ENCODE peak calls at places on chromosomes 16 and 17, in nine cellular contexts. Q is neural progenitor cell, H is A549, V is lung, T is Peyer's patch, W is A673, E is GM23248, A is aorta, I is heart left ventricle. B is an unnamed sample. For H3K4me1, the result is how much of the 10 kb centered on the place peaks cover.

GRCh38 chr16:53057658-53058057 is 2.9 kb downstream of the CHD9 start:
- DNase-seq in T (no peak), H (no peak), Q (no peak), E (no peak), W (no peak), I (no peak), A (no peak), V (no peak), B (no peak)

GRCh38 chr17:18093616-18094408 is 6.1 kb downstream of the DRG2 start:
- DNase-seq in H (peak), E (peak), I (no peak), Q (peak), A (no peak), W (peak), V (no peak), T (no peak), B (no peak)

GRCh38 chr17:273994-274832 is 78.4 kb downstream of the RPH3AL start:
- DNase-seq in Q (no peak), E (no peak), V (no peak), I (no peak), A (peak), W (no peak), H (no peak), T (no peak), B (no peak)

GRCh38 chr16:57360321-57360935 is 1.8 kb downstream of the CCL22 start:
- DNase-seq in V (no peak), W (no peak), T (no peak), Q (no peak), A (no peak), I (no peak), H (no peak), E (no peak), B (no peak)

GRCh38 chr17:45575126-45575885 is 84.8 kb upstream of the PLEKHM1 start:
- DNase-seq in T (no peak), W (no peak), A (no peak), V (no peak), H (no peak), I (no peak), Q (no peak), E (no peak), B (no peak)

GRCh38 chr17:55351027-55351625 is 70.5 kb downstream of the MMD start:
- DNase-seq in E (no peak), I (no peak), A (no peak), H (no peak), Q (no peak), T (no peak), W (no peak), V (no peak), B (no peak)

GRCh38 chr17:28711723-28712036 is at the start of gene PROCA1:
- DNase-seq in I (no peak), Q (no peak), T (no peak), V (no peak), A (no peak), W (no peak), E (no peak), H (no peak), B (peak)

GRCh38 chr16:27430512-27430911 is 28.5 kb downstream of the IL21R start:
- DNase-seq in W (no peak), Q (no peak), E (no peak), I (no peak), V (no peak), T (no peak), A (no peak), H (no peak), B (no peak)

GRCh38 chr17:45334231-45334630 is 17.4 kb upstream of the MAP3K14 start:
- DNase-seq in Q (no peak), E (no peak), T (no peak), I (no peak), A (no peak), W (peak), H (no peak), V (no peak), B (no peak)

GRCh38 chr17:7620835-7621234 is 6.1 kb upstream of the FXR2 start:
- DNase-seq in T (no peak), W (no peak), V (no peak), E (no peak), A (no peak), Q (no peak), I (no peak), H (no peak), B (no peak)

GRCh38 chr17:74190154-74190553 is 13.3 kb upstream of the RPL38 start:
- DNase-seq in V (no peak), E (peak), H (peak), A (no peak), Q (peak), W (peak), I (no peak), T (no peak), B (no peak)

GRCh38 chr17:28508325-28508724 is 2.2 kb downstream of the FOXN1 start:
- DNase-seq in I (no peak), H (no peak), W (no peak), A (no peak), Q (no peak), T (no peak), V (no peak), E (no peak), B (no peak)

GRCh38 chr17:561118-561517 is 153.5 kb downstream of the VPS53 start:
- DNase-seq in V (no peak), W (no peak), A (no peak), T (no peak), H (no peak), E (peak), Q (no peak), I (no peak), B (no peak)

GRCh38 chr17:29661220-29661619 is 38.5 kb upstream of the CORO6 start:
- DNase-seq in E (no peak), W (no peak), A (no peak), H (no peak), I (no peak), V (no peak), T (no peak), Q (no peak), B (no peak)

GRCh38 chr17:1002771-1003555 is 6.0 kb downstream of the TIMM22 start:
- DNase-seq in V (no peak), W (no peak), Q (no peak), I (no peak), T (no peak), H (no peak), A (peak), E (peak), B (no peak)

GRCh38 chr16:70663524-70664324 is 17.4 kb downstream of the IL34 start:
- DNase-seq in Q (no peak), W (no peak), T (no peak), V (no peak), A (peak), E (no peak), H (no peak), I (no peak), B (no peak)

GRCh38 chr16:62738631-62739030 is 702.4 kb upstream of the CDH8 start:
- DNase-seq in V (no peak), E (no peak), H (no peak), A (no peak), I (no peak), W (no peak), T (no peak), Q (no peak), B (no peak)

GRCh38 chr17:37283414-37283961 is 92.3 kb upstream of the C17orf78 start:
- DNase-seq in I (no peak), E (peak), A (no peak), H (no peak), Q (no peak), V (no peak), W (no peak), T (no peak), B (no peak)
- H3K4me1 ChIP-seq in I (under half), E (under half), A (under half), H (under half), Q (under half), V (under half), W (under half), T (under half), B (under half)

DNA sequence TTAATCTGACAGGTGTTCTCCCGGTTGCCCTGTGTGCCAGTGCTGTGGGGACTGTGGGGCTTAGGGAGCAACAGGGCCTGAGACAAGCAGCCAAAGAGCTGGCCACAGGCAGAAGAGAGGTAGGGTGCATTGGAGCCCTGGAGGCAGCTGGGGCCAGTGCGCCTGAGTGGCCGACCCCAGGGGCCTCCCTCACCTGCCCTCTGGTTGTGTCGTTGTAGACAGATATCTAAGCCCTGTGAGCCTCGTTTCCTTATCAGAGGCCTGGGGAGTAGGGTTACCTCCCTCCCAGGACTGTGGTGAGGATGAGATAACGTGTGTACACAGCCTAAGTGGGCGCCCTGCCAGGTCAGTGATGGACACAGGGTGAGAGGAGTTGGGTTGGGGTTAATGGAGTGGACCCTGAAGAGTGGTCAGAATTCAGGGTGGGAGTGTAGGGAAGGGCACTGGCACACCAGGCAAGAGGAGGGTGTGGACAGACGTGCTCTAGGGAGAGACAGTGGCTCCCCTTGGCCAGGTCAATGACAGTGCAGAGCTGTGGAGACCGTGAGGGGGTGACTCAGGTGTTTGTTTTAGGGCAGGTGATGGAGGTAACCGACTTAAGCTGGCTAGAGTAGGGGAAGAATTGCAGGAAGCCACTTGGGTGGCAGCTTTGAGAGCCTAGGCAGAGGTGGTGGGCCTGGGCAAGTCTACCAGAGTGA is 3.4 kb downstream of the NARF start:
- DNase-seq in I (no peak), E (no peak), Q (no peak), A (no peak), W (no peak), T (no peak), V (no peak), H (no peak), B (no peak)
- H3K4me3 ChIP-seq in I (no peak), E (no peak), Q (no peak), A (no peak), W (no peak), T (no peak), V (no peak), H (no peak), B (no peak)

DNA sequence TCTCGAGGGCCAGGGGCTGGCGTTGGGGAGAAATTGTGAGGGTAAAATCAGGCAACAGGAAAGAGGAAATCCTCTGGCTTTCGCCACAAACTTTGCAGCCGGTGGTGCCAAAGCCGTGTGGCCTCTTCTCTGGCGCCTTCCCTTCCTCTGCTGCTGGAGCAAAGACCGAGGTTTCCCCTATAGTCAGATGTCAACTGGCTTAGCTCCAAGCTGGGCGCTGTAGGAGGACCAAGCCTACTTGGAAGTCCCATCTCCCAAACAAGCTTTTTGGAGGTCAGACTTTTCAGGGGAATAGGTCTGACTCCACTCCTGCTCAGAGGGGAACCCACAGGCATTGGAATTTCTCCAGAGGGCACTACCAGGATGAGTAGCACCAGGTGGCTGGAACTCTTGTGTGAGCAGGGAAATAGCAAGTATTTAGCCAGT is 5.0 kb downstream of the IGFBP4 start:
- DNase-seq in H (no peak), W (no peak), E (peak), V (no peak), Q (no peak), I (peak), T (no peak), A (no peak), B (no peak)
- H3K4me1 ChIP-seq in H (half or more), W (under half), E (half or more), V (under half), Q (under half), I (half or more), T (under half), A (under half), B (under half)

GRCh38 chr16:85571813-85572619 is 41.1 kb upstream of the GSE1 start:
- DNase-seq in A (no peak), Q (no peak), E (no peak), I (no peak), W (no peak), H (no peak), T (peak), V (no peak), B (no peak)

GRCh38 chr16:85570735-85571562 is 42.2 kb upstream of the GSE1 start:
- DNase-seq in A (no peak), W (no peak), I (no peak), H (no peak), E (no peak), V (peak), Q (no peak), T (peak), B (no peak)

GRCh38 chr16:85570213-85570734 is 42.8 kb upstream of the GSE1 start:
- DNase-seq in T (peak), A (no peak), H (no peak), I (no peak), W (no peak), V (no peak), E (no peak), Q (no peak), B (no peak)

GRCh38 chr16:85573045-85573695 is 40.0 kb upstream of the GSE1 start:
- DNase-seq in I (no peak), H (no peak), A (no peak), E (no peak), Q (no peak), W (no peak), V (no peak), T (no peak), B (no peak)

GRCh38 chr16:85571563-85571812 is 41.6 kb upstream of the GSE1 start:
- DNase-seq in V (no peak), W (no peak), A (no peak), H (no peak), Q (no peak), E (no peak), I (no peak), T (no peak), B (no peak)
- H3K4me3 ChIP-seq in V (no peak), W (no peak), A (no peak), H (no peak), Q (no peak), E (no peak), I (no peak), T (no peak), B (no peak)

GRCh38 chr16:12995721-12996372 is 94.4 kb downstream of the SHISA9 start:
- DNase-seq in I (no peak), W (no peak), Q (no peak), A (no peak), H (no peak), E (no peak), V (no peak), T (no peak), B (no peak)

GRCh38 chr16:12988071-12988470 is 86.7 kb downstream of the SHISA9 start:
- DNase-seq in T (no peak), E (no peak), V (no peak), I (no peak), A (no peak), W (no peak), H (no peak), Q (no peak), B (no peak)

GRCh38 chr16:12994402-12994801 is 93.0 kb downstream of the SHISA9 start:
- DNase-seq in V (no peak), W (no peak), T (no peak), I (no peak), A (no peak), E (no peak), H (no peak), Q (no peak), B (no peak)

DNA sequence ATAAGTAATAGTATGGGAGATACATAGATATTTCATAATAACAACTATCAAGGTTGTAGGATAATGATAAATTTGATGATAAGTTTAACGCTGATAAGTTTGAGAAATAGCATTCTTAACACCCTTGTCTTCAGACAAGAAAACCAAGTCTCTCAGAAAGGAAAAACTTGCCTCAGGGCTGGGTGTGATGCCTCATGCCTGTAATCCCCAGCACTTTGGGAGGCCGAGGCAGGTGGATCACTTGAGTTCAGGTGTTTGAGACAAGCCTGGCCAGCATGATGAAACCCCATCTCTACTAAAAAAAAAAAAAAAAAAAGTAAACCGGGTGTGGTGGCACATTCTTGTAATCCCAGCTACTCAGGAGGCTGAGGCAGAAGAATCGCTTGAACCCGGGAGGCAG is 90.7 kb downstream of the SHISA9 start:
- DNase-seq in E (no peak), H (no peak), I (no peak), Q (no peak), V (no peak), T (no peak), A (no peak), W (no peak), B (no peak)
- H3K4me1 ChIP-seq in E (under half), H (under half), I (under half), Q (under half), V (under half), T (under half), A (under half), W (under half), B (under half)

DNA sequence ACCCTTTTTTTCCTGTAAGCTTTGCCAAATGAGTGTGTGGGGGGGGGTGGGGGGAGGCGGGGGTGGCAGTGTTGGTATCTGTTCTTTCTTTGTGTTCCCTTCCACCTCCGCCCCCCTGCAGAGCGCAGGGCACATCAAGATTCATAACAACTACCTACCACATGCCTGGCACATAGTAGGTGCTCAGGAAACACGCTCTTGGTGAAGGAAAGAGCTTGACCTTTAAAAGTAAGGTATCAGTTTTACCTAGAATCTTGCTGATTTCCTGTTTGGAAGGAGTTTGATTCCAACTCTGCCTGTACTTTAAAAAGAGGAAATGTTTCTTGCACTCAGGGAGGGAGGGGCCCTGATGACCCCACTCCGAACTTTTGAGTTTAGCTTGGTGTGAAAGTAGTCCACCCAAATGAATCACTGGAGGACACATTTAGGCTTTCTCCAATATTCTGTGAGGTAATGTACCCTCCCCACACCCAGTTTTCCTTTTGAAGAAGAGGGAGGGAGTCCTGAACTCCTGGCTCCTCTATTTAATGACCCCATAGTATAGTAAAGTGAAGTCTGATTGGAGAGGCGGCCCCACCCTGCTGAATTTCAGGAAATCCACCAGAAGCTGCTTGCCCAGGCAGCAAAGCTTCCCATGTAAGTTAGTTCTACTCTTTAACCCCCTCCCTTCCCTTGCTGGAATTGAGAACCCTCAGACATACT is 549 bp upstream of the FAM20A start:
- DNase-seq in W (no peak), V (no peak), T (no peak), I (no peak), E (peak), Q (no peak), A (no peak), H (no peak), B (no peak)
- H3K4me3 ChIP-seq in W (peak), V (no peak), T (no peak), I (peak), E (no peak), Q (peak), A (no peak), H (peak), B (no peak)